ENCODE peak calls at places on chromosome 13, in six cellular contexts. Y, I, K, N, E and D are unnamed samples.

GRCh38 chr13:32267836-32268439 is 47.2 kb downstream of the ZAR1L start:
- DNase-seq in Y (peak), I (peak), K (no peak), N (peak), E (peak), D (no peak)

GRCh38 chr13:74794147-74794546 is 659.9 kb upstream of the KLF12 start:
- DNase-seq in Y (no peak), I (no peak), K (no peak), N (no peak), E (no peak), D (no peak)

GRCh38 chr13:45807520-45808099 is 43.9 kb downstream of the SIAH3 start:
- DNase-seq in Y (peak), I (peak), K (no peak), N (no peak), E (peak), D (no peak)

GRCh38 chr13:27295096-27295495 is 24.5 kb downstream of the RASL11A start:
- DNase-seq in Y (no peak), I (no peak), K (peak), N (no peak), E (no peak), D (no peak)

GRCh38 chr13:101811881-101812280 is 359.4 kb downstream of the ITGBL1 start:
- DNase-seq in Y (no peak), I (no peak), K (no peak), N (no peak), E (no peak), D (no peak)

GRCh38 chr13:22801402-22802003 is 379.3 kb upstream of the SGCG start:
- DNase-seq in Y (peak), I (no peak), K (no peak), N (no peak), E (peak), D (no peak)

GRCh38 chr13:77213644-77214043 is 113.2 kb downstream of the MYCBP2 start:
- DNase-seq in Y (peak), I (no peak), K (no peak), N (no peak), E (no peak), D (no peak)

GRCh38 chr13:97307882-97308624 is 85.9 kb downstream of the MBNL2 start:
- DNase-seq in Y (peak), I (peak), K (no peak), N (no peak), E (peak), D (no peak)

GRCh38 chr13:59247166-59247565 is 916.6 kb downstream of the DIAPH3 start:
- DNase-seq in Y (no peak), I (no peak), K (no peak), N (peak), E (no peak), D (no peak)

GRCh38 chr13:73477441-73477840 is 418.6 kb downstream of the KLF5 start:
- DNase-seq in Y (no peak), I (no peak), K (no peak), N (no peak), E (no peak), D (no peak)

GRCh38 chr13:52001120-52001731 is 10.0 kb downstream of the ATP7B start:
- DNase-seq in Y (peak), I (peak), K (no peak), N (no peak), E (peak), D (no peak)

GRCh38 chr13:40565282-40566148 is 100.9 kb downstream of the FOXO1 start:
- DNase-seq in Y (peak), I (no peak), K (no peak), N (no peak), E (no peak), D (no peak)

GRCh38 chr13:44373247-44373600 is 400 bp upstream of the SERP2 start:
- DNase-seq in Y (no peak), I (no peak), K (no peak), N (no peak), E (no peak), D (no peak)

GRCh38 chr13:38363219-38363618 is 13.6 kb downstream of the UFM1 start:
- DNase-seq in Y (no peak), I (no peak), K (no peak), N (no peak), E (no peak), D (no peak)

GRCh38 chr13:63110431-63110830 is 1694.8 kb upstream of the PCDH20 start:
- DNase-seq in Y (no peak), I (no peak), K (no peak), N (no peak), E (no peak), D (no peak)

GRCh38 chr13:45269204-45269603 is 68.4 kb upstream of the KCTD4 start:
- DNase-seq in Y (no peak), I (no peak), K (no peak), N (no peak), E (no peak), D (no peak)

GRCh38 chr13:46885018-46885417 is 11.8 kb downstream of the HTR2A start:
- DNase-seq in Y (peak), I (no peak), K (no peak), N (no peak), E (no peak), D (no peak)

GRCh38 chr13:39016789-39017188 is 21.1 kb downstream of the PROSER1 start:
- DNase-seq in Y (peak), I (peak), K (no peak), N (peak), E (peak), D (no peak)

GRCh38 chr13:24148414-24149305 is 11.9 kb upstream of the SPATA13 start:
- DNase-seq in Y (peak), I (peak), K (no peak), N (peak), E (no peak), D (no peak)

GRCh38 chr13:94558721-94559120 is 37.2 kb downstream of the TGDS start:
- DNase-seq in Y (no peak), I (no peak), K (no peak), N (no peak), E (no peak), D (peak)

GRCh38 chr13:74891610-74892009 is 590.4 kb downstream of the TBC1D4 start:
- DNase-seq in Y (peak), I (peak), K (no peak), N (no peak), E (no peak), D (no peak)

GRCh38 chr13:20301391-20302071 is 69.4 kb upstream of the GJB6 start:
- DNase-seq in Y (no peak), I (no peak), K (no peak), N (no peak), E (peak), D (peak)

GRCh38 chr13:96816874-96817273 is 177.4 kb downstream of the OXGR1 start:
- DNase-seq in Y (no peak), I (no peak), K (no peak), N (no peak), E (peak), D (no peak)

GRCh38 chr13:107476068-107476467 is 739.3 kb downstream of the LIG4 start:
- DNase-seq in Y (no peak), I (no peak), K (no peak), N (no peak), E (no peak), D (no peak)

GRCh38 chr13:113149711-113150544 is 8.5 kb upstream of the PROZ start:
- DNase-seq in Y (no peak), I (no peak), K (peak), N (no peak), E (no peak), D (no peak)

GRCh38 chr13:33261426-33262068 is 24.0 kb downstream of the STARD13 start:
- DNase-seq in Y (no peak), I (no peak), K (no peak), N (no peak), E (no peak), D (no peak)

GRCh38 chr13:71998223-71998622 is 131.2 kb upstream of the DACH1 start:
- DNase-seq in Y (no peak), I (no peak), K (no peak), N (no peak), E (no peak), D (no peak)

GRCh38 chr13:114130708-114131580 is 1.5 kb downstream of the RASA3 start:
- DNase-seq in Y (peak), I (peak), K (no peak), N (peak), E (peak), D (no peak)

GRCh38 chr13:51330741-51331140 is 8.8 kb upstream of the SERPINE3 start:
- DNase-seq in Y (no peak), I (no peak), K (no peak), N (no peak), E (no peak), D (no peak)

GRCh38 chr13:87674143-87674772 is 3.1 kb downstream of the SLITRK5 start:
- DNase-seq in Y (no peak), I (no peak), K (no peak), N (no peak), E (peak), D (peak)

GRCh38 chr13:32175307-32175706 is 139.9 kb downstream of the ZAR1L start:
- DNase-seq in Y (no peak), I (no peak), K (no peak), N (no peak), E (no peak), D (no peak)

GRCh38 chr13:23558675-23559536 is 11.3 kb upstream of the TNFRSF19 start:
- DNase-seq in Y (peak), I (peak), K (no peak), N (no peak), E (no peak), D (no peak)

GRCh38 chr13:19178901-19179593 is 2.6 kb downstream of the TUBA3C start:
- DNase-seq in Y (no peak), I (no peak), K (peak), N (no peak), E (no peak), D (peak)

GRCh38 chr13:114268344-114269280 is 12.8 kb upstream of the UPF3A start:
- DNase-seq in Y (no peak), I (no peak), K (no peak), N (no peak), E (no peak), D (no peak)

GRCh38 chr13:60433505-60433904 is 36.5 kb downstream of the TDRD3 start:
- DNase-seq in Y (no peak), I (no peak), K (no peak), N (no peak), E (no peak), D (no peak)

GRCh38 chr13:65909501-65909900 is 1320.6 kb downstream of the PCDH9 start:
- DNase-seq in Y (no peak), I (no peak), K (no peak), N (no peak), E (no peak), D (no peak)

GRCh38 chr13:108919036-108919907 is 289.9 kb downstream of the MYO16 start:
- DNase-seq in Y (peak), I (peak), K (no peak), N (no peak), E (no peak), D (no peak)

GRCh38 chr13:104025303-104025702 is 959.1 kb upstream of the SLC10A2 start:
- DNase-seq in Y (no peak), I (no peak), K (no peak), N (no peak), E (no peak), D (no peak)

GRCh38 chr13:30049692-30050091 is 199.3 kb upstream of the UBL3 start:
- DNase-seq in Y (peak), I (no peak), K (no peak), N (no peak), E (no peak), D (peak)

GRCh38 chr13:30051531-30052060 is 201.2 kb upstream of the UBL3 start:
- DNase-seq in Y (no peak), I (no peak), K (no peak), N (no peak), E (no peak), D (peak)

GRCh38 chr13:30047154-30047874 is 196.9 kb upstream of the UBL3 start:
- DNase-seq in Y (no peak), I (no peak), K (no peak), N (no peak), E (no peak), D (peak)

GRCh38 chr13:30053904-30054303 is 203.5 kb upstream of the UBL3 start:
- DNase-seq in Y (no peak), I (no peak), K (no peak), N (no peak), E (no peak), D (peak)

DNA sequence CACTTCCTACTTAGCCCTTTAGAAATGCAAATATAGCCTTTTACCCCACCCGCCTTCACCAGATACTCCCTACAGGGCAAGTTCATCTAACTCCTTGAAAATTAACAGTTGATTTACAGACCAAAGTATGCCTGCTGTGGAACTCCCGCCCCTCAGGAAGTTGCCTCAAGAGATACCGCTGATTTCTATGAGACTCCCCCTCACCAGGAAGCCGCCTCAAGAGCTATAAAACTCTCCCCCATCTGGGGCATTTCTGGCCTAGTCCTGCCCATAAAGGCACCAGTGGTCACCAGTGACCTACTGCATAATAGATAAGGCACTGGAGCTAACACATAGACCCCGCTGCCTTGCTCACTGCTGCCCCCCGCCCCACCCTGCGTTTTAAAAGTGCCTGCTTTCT is 201.7 kb upstream of the UBL3 start:
- DNase-seq in Y (no peak), I (no peak), K (no peak), N (no peak), E (peak), D (peak)
- TF ChIP-seq CTCF in Y (no peak), I (no peak), K (no peak), N (no peak), E (peak), D (no peak)

GRCh38 chr13:111177803-111178389 is 62.8 kb downstream of the ARHGEF7 start:
- DNase-seq in Y (peak), I (no peak), K (peak), N (no peak), E (no peak), D (no peak)

GRCh38 chr13:111177081-111177711 is 62.1 kb downstream of the ARHGEF7 start:
- DNase-seq in Y (peak), I (no peak), K (peak), N (peak), E (no peak), D (no peak)

GRCh38 chr13:111181977-111182376 is 66.9 kb downstream of the ARHGEF7 start:
- DNase-seq in Y (no peak), I (no peak), K (peak), N (no peak), E (no peak), D (no peak)

GRCh38 chr13:111178417-111178816 is 63.3 kb downstream of the ARHGEF7 start:
- DNase-seq in Y (no peak), I (no peak), K (no peak), N (no peak), E (no peak), D (no peak)

GRCh38 chr13:111179908-111180756 is 65.0 kb downstream of the ARHGEF7 start:
- DNase-seq in Y (no peak), I (no peak), K (peak), N (no peak), E (no peak), D (no peak)
- TF ChIP-seq CTCF in Y (no peak), I (no peak), K (no peak), N (no peak), E (no peak), D (no peak)

DNA sequence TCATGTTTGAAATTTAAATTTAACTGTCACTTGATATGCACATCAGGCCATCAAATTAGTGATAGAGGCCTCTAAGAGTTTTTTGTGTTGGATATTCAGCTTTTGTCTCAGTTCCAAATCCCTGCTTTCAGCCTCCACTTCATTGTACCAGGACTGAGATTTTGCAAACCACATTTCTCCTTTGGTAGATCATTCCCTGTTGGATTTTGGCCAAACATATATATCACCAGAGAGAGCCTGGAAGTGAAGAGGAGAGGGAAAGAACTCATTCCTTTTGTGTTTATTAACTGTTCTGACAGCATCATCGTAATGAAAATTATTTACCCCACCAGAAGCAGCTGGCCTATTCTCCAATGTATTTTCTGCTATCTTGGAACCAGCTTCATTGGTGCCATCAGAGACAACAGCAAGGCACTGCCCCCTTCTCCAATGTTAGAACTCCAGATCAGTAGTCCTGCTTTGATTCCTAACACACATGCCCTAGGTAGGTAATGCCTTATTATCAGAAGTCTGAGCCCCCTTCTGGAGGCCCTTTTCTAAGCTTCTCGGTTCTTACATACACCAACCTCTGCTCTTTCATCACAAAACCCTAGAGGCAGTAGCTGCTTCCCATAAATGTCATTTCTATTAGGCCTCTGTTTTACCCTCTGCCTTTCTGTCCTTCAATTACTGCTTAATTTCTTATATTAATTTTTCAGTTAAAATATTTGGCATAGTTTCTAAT is 65.1 kb upstream of the KLHL1 start:
- DNase-seq in Y (peak), I (no peak), K (no peak), N (no peak), E (no peak), D (no peak)
- TF ChIP-seq CTCF in Y (no peak), I (no peak), K (no peak), N (no peak), E (no peak), D (no peak)

DNA sequence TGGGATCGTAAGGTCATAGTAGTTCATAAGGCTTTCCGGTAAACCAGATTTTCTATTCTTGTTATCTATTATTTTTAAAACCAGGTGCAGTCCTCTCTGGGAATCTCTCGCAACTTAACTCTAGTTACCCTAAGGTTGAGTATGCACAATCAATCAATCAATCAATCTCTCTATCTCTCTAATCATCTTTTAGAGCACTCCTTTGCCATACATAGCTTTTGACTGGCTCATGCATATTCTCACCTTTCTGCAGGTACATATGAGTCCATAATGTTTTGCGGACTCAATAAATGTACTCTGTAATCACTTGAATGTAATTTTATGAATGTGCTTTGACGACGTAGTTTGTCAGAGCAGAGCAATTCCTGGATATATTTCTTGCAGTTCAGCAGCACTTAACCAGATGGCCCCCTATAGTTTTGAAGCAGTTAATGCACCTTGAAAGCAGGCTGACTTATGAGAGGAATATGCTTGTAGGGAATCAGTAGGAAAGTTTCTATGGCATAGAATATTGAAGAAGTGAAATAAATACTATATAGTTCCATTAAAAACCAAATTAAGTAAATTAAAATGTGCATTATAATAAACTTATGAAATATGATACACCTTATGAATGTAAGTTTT is 524.7 kb downstream of the GPC5 start:
- DNase-seq in Y (no peak), I (no peak), K (no peak), N (no peak), E (peak), D (no peak)
- TF ChIP-seq CTCF in Y (no peak), I (no peak), K (no peak), N (no peak), E (peak), D (no peak)

DNA sequence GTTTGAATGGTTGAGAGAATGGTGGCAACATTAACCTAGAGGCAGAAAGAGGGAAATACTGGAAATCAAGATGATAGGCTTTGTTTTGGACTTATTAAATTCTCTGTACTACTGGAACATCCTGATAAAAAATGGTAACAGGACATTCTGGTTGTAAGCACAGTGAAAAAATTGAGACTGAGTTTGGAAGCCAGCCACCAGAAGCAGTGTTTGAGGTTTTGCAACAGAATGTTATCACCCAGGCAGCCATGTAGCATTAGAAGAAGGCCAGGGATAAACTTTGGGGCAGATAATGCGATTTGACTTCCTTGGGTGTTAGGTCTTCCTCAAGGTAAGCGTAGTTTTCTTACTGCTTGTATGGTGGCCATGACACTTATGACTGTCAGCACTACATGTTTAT is 307.4 kb downstream of the ATP8A2 start:
- DNase-seq in Y (no peak), I (no peak), K (no peak), N (no peak), E (no peak), D (no peak)
- TF ChIP-seq CTCF in Y (no peak), I (no peak), K (no peak), N (no peak), E (no peak), D (no peak)

GRCh38 chr13:105937451-105937850 is 598.0 kb downstream of the EFNB2 start:
- DNase-seq in Y (no peak), I (no peak), K (no peak), N (no peak), E (no peak), D (no peak)
- TF ChIP-seq CTCF in Y (no peak), I (no peak), K (no peak), N (no peak), E (no peak), D (no peak)

GRCh38 chr13:111490611-111491010 is 170.2 kb downstream of the TEX29 start:
- DNase-seq in Y (no peak), I (no peak), K (peak), N (no peak), E (no peak), D (no peak)

GRCh38 chr13:111488466-111489132 is 168.2 kb downstream of the TEX29 start:
- DNase-seq in Y (no peak), I (no peak), K (peak), N (no peak), E (no peak), D (no peak)

GRCh38 chr13:111491021-111491420 is 170.6 kb downstream of the TEX29 start:
- DNase-seq in Y (no peak), I (no peak), K (peak), N (no peak), E (no peak), D (no peak)

GRCh38 chr13:111491659-111492058 is 171.2 kb downstream of the TEX29 start:
- DNase-seq in Y (no peak), I (no peak), K (peak), N (no peak), E (no peak), D (no peak)

DNA sequence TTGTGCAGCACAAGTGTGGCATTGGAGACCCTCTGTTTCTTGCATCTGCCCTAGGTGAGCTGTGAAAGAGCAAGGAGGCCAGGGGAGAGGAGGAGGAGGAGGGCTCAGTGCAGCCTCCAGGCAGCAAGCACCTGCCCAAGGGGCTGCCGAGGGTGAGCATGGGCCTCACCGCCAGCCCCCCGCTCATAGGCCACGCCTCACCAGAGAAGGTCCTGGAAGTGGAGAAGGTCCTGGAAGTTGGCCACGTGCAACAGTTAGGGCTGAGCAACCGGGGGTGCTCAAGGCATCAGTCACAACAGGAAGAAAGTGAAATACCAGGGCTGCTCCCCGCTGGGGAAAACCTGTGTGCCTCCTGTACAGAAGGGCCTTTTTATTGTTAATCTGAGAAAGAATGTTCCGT is 168.9 kb downstream of the TEX29 start:
- DNase-seq in Y (no peak), I (no peak), K (peak), N (no peak), E (no peak), D (no peak)
- TF ChIP-seq CTCF in Y (no peak), I (no peak), K (no peak), N (no peak), E (no peak), D (no peak)